ENCODE peak calls at places on chromosomes 16 and 17, in seven cellular contexts. V is K562, P is HCT116, L is HepG2, C is GM12878, N is NT2/D1, J is H1. G is an unnamed sample.

GRCh38 chr16:67857547-67858233 is 10.2 kb upstream of the CENPT start:
- DNase-seq in L (peak; percentile 96), C (no peak), J (no peak), P (no peak), N (peak; percentile 81), V (peak; percentile 66), G (no peak)

GRCh38 chr16:73196670-73197069 is 148.7 kb upstream of the ZFHX3 start:
- DNase-seq in C (peak; percentile 24), J (peak; percentile 51), L (peak; percentile 70), V (peak; percentile 63), P (peak; percentile 54), N (peak; percentile 77), G (peak; percentile 42)

GRCh38 chr17:13888043-13888442 is 181.3 kb upstream of the COX10 start:
- DNase-seq in P (no peak), V (no peak), J (no peak), C (no peak), L (no peak), N (no peak), G (peak; percentile 25)

GRCh38 chr17:60473788-60474187 is 51.5 kb downstream of the CHCT1 start:
- DNase-seq in L (no peak), V (no peak), N (no peak), C (no peak), P (no peak), J (no peak), G (peak; percentile 39)

GRCh38 chr17:13776027-13776551 is 174.4 kb upstream of the HS3ST3A1 start:
- DNase-seq in P (no peak), L (no peak), J (no peak), N (no peak), C (no peak), V (no peak), G (peak; percentile 10)

GRCh38 chr16:66427036-66427446 is at the start of gene BEAN1:
- DNase-seq in P (no peak), C (no peak), L (no peak), J (no peak), V (peak; percentile 78), N (no peak), G (peak; percentile 86)

GRCh38 chr17:4584125-4584834 is at the start of gene SMTNL2:
- DNase-seq in P (no peak), J (no peak), L (no peak), C (no peak), N (no peak), V (peak; percentile 56), G (peak; percentile 64)

GRCh38 chr16:31198207-31198882 is 4.2 kb downstream of the PYCARD start:
- DNase-seq in V (no peak), N (no peak), L (no peak), C (no peak), J (no peak), P (no peak), G (no peak)

GRCh38 chr17:39754958-39755549 is 17.3 kb downstream of the GRB7 start:
- DNase-seq in P (no peak), N (no peak), V (no peak), J (no peak), L (no peak), C (no peak), G (no peak)

GRCh38 chr17:77901476-77901875 is 57.0 kb upstream of the TNRC6C start:
- DNase-seq in N (no peak), V (no peak), L (no peak), C (no peak), J (no peak), P (no peak), G (no peak)

GRCh38 chr17:76635659-76636360 is 7.7 kb downstream of the ST6GALNAC1 start:
- DNase-seq in N (no peak), P (no peak), C (no peak), V (no peak), L (no peak), J (no peak), G (peak; percentile 71)

GRCh38 chr17:68291836-68292688 is 767 bp downstream of the ARSG start:
- DNase-seq in L (peak; percentile 77), V (peak; percentile 74), C (peak; percentile 70), N (no peak), J (no peak), P (peak; percentile 63), G (peak; percentile 86)

GRCh38 chr16:29975811-29976511 is 2.3 kb downstream of the TAOK2 start:
- DNase-seq in P (no peak), N (no peak), V (no peak), L (no peak), C (no peak), J (no peak), G (no peak)

GRCh38 chr17:77455878-77456234 is 315.1 kb downstream of the SEC14L1 start:
- DNase-seq in L (no peak), P (no peak), V (no peak), N (no peak), C (no peak), J (no peak), G (no peak)

GRCh38 chr17:81132770-81133723 is 32.3 kb upstream of the PVALEF start:
- DNase-seq in V (peak; percentile 80), C (no peak), J (no peak), P (no peak), L (peak; percentile 68), N (no peak), G (no peak)

GRCh38 chr16:4052801-4053662 is 63.2 kb downstream of the ADCY9 start:
- DNase-seq in J (no peak), C (no peak), N (no peak), L (no peak), P (peak; percentile 15), V (no peak), G (no peak)

GRCh38 chr16:68416057-68417046 is 32.0 kb downstream of the SMPD3 start:
- DNase-seq in N (no peak), C (no peak), L (no peak), P (no peak), V (no peak), J (no peak), G (no peak)

GRCh38 chr16:11190585-11191565 is 65.1 kb downstream of the SOCS1 start:
- DNase-seq in N (no peak), J (no peak), L (no peak), C (no peak), V (no peak), P (no peak), G (no peak)

GRCh38 chr17:72122668-72123495 is 2.1 kb downstream of the SOX9 start:
- DNase-seq in C (no peak), J (no peak), N (no peak), P (no peak), V (no peak), L (peak; percentile 86), G (peak; percentile 72)
- TF ChIP-seq YY1 in C (peak; percentile 50), J (no peak), N (no peak), P (no peak), V (no peak), L (peak; percentile 38), G (peak; percentile 58)

GRCh38 chr17:63405741-63406261 is 40.3 kb downstream of the CYB561 start:
- DNase-seq in J (no peak), N (peak; percentile 22), V (peak; percentile 42), C (no peak), P (peak; percentile 62), L (peak; percentile 67), G (peak; percentile 54)
- TF ChIP-seq YY1 in J (no peak), N (no peak), V (no peak), C (no peak), P (no peak), L (no peak), G (peak; percentile 45)

DNA sequence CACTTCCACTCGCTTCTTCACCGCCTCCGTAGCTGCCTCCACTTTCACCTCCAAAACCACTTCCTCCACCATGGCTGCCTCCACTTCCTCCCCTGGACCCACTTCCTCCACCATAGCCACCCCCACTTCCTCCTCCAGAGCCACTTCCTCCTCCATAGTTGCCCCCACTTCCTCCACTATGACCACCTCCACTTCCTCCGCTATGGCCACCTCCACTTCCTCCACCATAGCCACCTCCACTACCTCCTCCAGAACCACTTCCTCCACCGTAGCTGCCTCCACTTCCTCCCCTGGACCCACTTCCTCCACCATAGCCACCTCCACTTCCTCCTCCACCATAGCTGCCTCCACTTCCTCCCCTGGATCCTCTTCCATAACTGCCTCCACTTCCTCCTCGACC is 4.5 kb downstream of the KRT9 start:
- DNase-seq in L (no peak), J (no peak), P (no peak), C (no peak), N (no peak), V (no peak), G (no peak)
- TF ChIP-seq YY1 in L (no peak), J (no peak), P (no peak), C (no peak), N (no peak), V (no peak), G (no peak)

GRCh38 chr17:70319516-70319915 is 150.2 kb downstream of the KCNJ2 start:
- DNase-seq in N (no peak), C (no peak), L (no peak), V (no peak), P (no peak), J (no peak), G (no peak)

GRCh38 chr17:70323269-70323668 is 153.9 kb downstream of the KCNJ2 start:
- DNase-seq in C (no peak), L (no peak), J (no peak), P (no peak), N (no peak), V (no peak), G (no peak)

GRCh38 chr17:70318061-70318460 is 148.7 kb downstream of the KCNJ2 start:
- DNase-seq in J (no peak), L (no peak), V (no peak), P (no peak), N (no peak), C (no peak), G (no peak)

GRCh38 chr17:70321388-70321787 is 152.1 kb downstream of the KCNJ2 start:
- DNase-seq in C (no peak), L (no peak), N (no peak), V (no peak), P (no peak), J (no peak), G (no peak)

GRCh38 chr17:70320642-70321345 is 151.5 kb downstream of the KCNJ2 start:
- DNase-seq in J (no peak), V (no peak), P (no peak), N (no peak), C (no peak), L (no peak), G (peak; percentile 66)
- TF ChIP-seq YY1 in J (no peak), V (no peak), P (no peak), N (no peak), C (no peak), L (no peak), G (no peak)

GRCh38 chr17:8479431-8479947 is 43.8 kb downstream of the NDEL1 start:
- DNase-seq in J (no peak), P (no peak), L (no peak), V (no peak), C (no peak), N (no peak), G (no peak)
- TF ChIP-seq YY1 in J (no peak), P (no peak), L (no peak), V (no peak), C (no peak), N (no peak), G (no peak)

GRCh38 chr16:24753437-24753836 is 24.0 kb downstream of the TNRC6A start:
- DNase-seq in V (no peak), C (no peak), L (no peak), N (no peak), J (no peak), P (no peak), G (no peak)
- TF ChIP-seq YY1 in V (no peak), C (no peak), L (no peak), N (no peak), J (no peak), P (no peak), G (no peak)

GRCh38 chr17:7478276-7479138 is 924 bp downstream of the ZBTB4 start:
- DNase-seq in N (no peak), C (no peak), J (no peak), P (no peak), L (no peak), V (peak; percentile 67), G (peak; percentile 88)
- TF ChIP-seq YY1 in N (no peak), C (no peak), J (no peak), P (peak; percentile 19), L (no peak), V (no peak), G (no peak)

G was measured in SK-N-SH.